ENCODE peak calls at places on chromosome 20, in ten cellular contexts. One of them, this sample, is unnamed.

GRCh38 chr20:49813305-49813974 is 812 bp downstream of the SLC9A8 start:
- DNase-seq in KG1: no peak
- DNase-seq in HTR-8/SVneo: no peak
- DNase-seq in AG08396: no peak
- DNase-seq in CD8-positive, alpha-beta T cell: no peak
- DNase-seq in effector CD4-positive, alpha-beta T cell: no peak
- DNase-seq in mesenchymal stem cell: no peak
- DNase-seq in choroid plexus epithelial cell: no peak
- DNase-seq in erythroblast: no peak
- DNase-seq in H4: no peak
- DNase-seq in this sample: no peak

GRCh38 chr20:34639755-34640222 is 37.1 kb downstream of the PIGU start:
- DNase-seq in KG1: no peak
- DNase-seq in HTR-8/SVneo: no peak
- DNase-seq in AG08396: no peak
- DNase-seq in CD8-positive, alpha-beta T cell: no peak
- DNase-seq in effector CD4-positive, alpha-beta T cell: no peak
- DNase-seq in mesenchymal stem cell: peak
- DNase-seq in choroid plexus epithelial cell: peak
- DNase-seq in erythroblast: no peak
- DNase-seq in H4: peak
- DNase-seq in this sample: peak

GRCh38 chr20:20037960-20038359 is 14.3 kb downstream of the CRNKL1 start:
- DNase-seq in KG1: no peak
- DNase-seq in HTR-8/SVneo: peak
- DNase-seq in AG08396: peak
- DNase-seq in CD8-positive, alpha-beta T cell: no peak
- DNase-seq in effector CD4-positive, alpha-beta T cell: no peak
- DNase-seq in mesenchymal stem cell: peak
- DNase-seq in choroid plexus epithelial cell: peak
- DNase-seq in erythroblast: no peak
- DNase-seq in H4: peak
- DNase-seq in this sample: no peak

GRCh38 chr20:49318430-49319203 is 40.8 kb upstream of the ZNFX1 start:
- DNase-seq in KG1: no peak
- DNase-seq in HTR-8/SVneo: no peak
- DNase-seq in AG08396: no peak
- DNase-seq in CD8-positive, alpha-beta T cell: no peak
- DNase-seq in effector CD4-positive, alpha-beta T cell: no peak
- DNase-seq in mesenchymal stem cell: no peak
- DNase-seq in choroid plexus epithelial cell: no peak
- DNase-seq in erythroblast: no peak
- DNase-seq in H4: no peak
- DNase-seq in this sample: no peak

GRCh38 chr20:40192529-40192928 is 496.5 kb downstream of the MAFB start:
- DNase-seq in KG1: no peak
- DNase-seq in HTR-8/SVneo: no peak
- DNase-seq in AG08396: no peak
- DNase-seq in CD8-positive, alpha-beta T cell: no peak
- DNase-seq in effector CD4-positive, alpha-beta T cell: no peak
- DNase-seq in mesenchymal stem cell: no peak
- DNase-seq in choroid plexus epithelial cell: no peak
- DNase-seq in erythroblast: no peak
- DNase-seq in H4: no peak
- DNase-seq in this sample: no peak

GRCh38 chr20:36367370-36367745 is 61.2 kb downstream of the DLGAP4 start:
- DNase-seq in KG1: no peak
- DNase-seq in HTR-8/SVneo: no peak
- DNase-seq in AG08396: no peak
- DNase-seq in CD8-positive, alpha-beta T cell: no peak
- DNase-seq in effector CD4-positive, alpha-beta T cell: no peak
- DNase-seq in mesenchymal stem cell: no peak
- DNase-seq in choroid plexus epithelial cell: no peak
- DNase-seq in erythroblast: no peak
- DNase-seq in H4: no peak
- DNase-seq in this sample: no peak

GRCh38 chr20:8796088-8796665 is 272.7 kb upstream of the PLCB4 start:
- DNase-seq in KG1: no peak
- DNase-seq in HTR-8/SVneo: no peak
- DNase-seq in AG08396: no peak
- DNase-seq in CD8-positive, alpha-beta T cell: no peak
- DNase-seq in effector CD4-positive, alpha-beta T cell: no peak
- DNase-seq in mesenchymal stem cell: no peak
- DNase-seq in choroid plexus epithelial cell: no peak
- DNase-seq in erythroblast: no peak
- DNase-seq in H4: no peak
- DNase-seq in this sample: peak

GRCh38 chr20:36865076-36865860 is 10.7 kb upstream of the TLDC2 start:
- DNase-seq in KG1: no peak
- DNase-seq in HTR-8/SVneo: no peak
- DNase-seq in AG08396: no peak
- DNase-seq in CD8-positive, alpha-beta T cell: no peak
- DNase-seq in effector CD4-positive, alpha-beta T cell: no peak
- DNase-seq in mesenchymal stem cell: no peak
- DNase-seq in choroid plexus epithelial cell: no peak
- DNase-seq in erythroblast: no peak
- DNase-seq in H4: no peak
- DNase-seq in this sample: no peak

GRCh38 chr20:45097485-45098095 is 3.3 kb downstream of the KCNS1 start:
- DNase-seq in KG1: no peak
- DNase-seq in HTR-8/SVneo: no peak
- DNase-seq in AG08396: no peak
- DNase-seq in CD8-positive, alpha-beta T cell: no peak
- DNase-seq in effector CD4-positive, alpha-beta T cell: no peak
- DNase-seq in mesenchymal stem cell: no peak
- DNase-seq in choroid plexus epithelial cell: peak
- DNase-seq in erythroblast: peak
- DNase-seq in H4: no peak
- DNase-seq in this sample: peak

GRCh38 chr20:1894471-1894950 is 696 bp upstream of the SIRPA start:
- DNase-seq in KG1: no peak
- DNase-seq in HTR-8/SVneo: peak
- DNase-seq in AG08396: peak
- DNase-seq in CD8-positive, alpha-beta T cell: no peak
- DNase-seq in effector CD4-positive, alpha-beta T cell: no peak
- DNase-seq in mesenchymal stem cell: peak
- DNase-seq in choroid plexus epithelial cell: peak
- DNase-seq in erythroblast: peak
- DNase-seq in H4: no peak
- DNase-seq in this sample: peak

GRCh38 chr20:23419995-23420901 is 1.0 kb downstream of the NAPB start:
- DNase-seq in KG1: no peak
- DNase-seq in HTR-8/SVneo: no peak
- DNase-seq in AG08396: peak
- DNase-seq in CD8-positive, alpha-beta T cell: peak
- DNase-seq in effector CD4-positive, alpha-beta T cell: peak
- DNase-seq in mesenchymal stem cell: peak
- DNase-seq in choroid plexus epithelial cell: peak
- DNase-seq in erythroblast: peak
- DNase-seq in H4: peak
- DNase-seq in this sample: peak

GRCh38 chr20:4067600-4068261 is 52.4 kb upstream of the RNF24 start:
- DNase-seq in KG1: no peak
- DNase-seq in HTR-8/SVneo: no peak
- DNase-seq in AG08396: peak
- DNase-seq in CD8-positive, alpha-beta T cell: no peak
- DNase-seq in effector CD4-positive, alpha-beta T cell: no peak
- DNase-seq in mesenchymal stem cell: peak
- DNase-seq in choroid plexus epithelial cell: peak
- DNase-seq in erythroblast: no peak
- DNase-seq in H4: no peak
- DNase-seq in this sample: no peak

GRCh38 chr20:56359212-56360132 is 698 bp downstream of the FAM210B start:
- DNase-seq in KG1: no peak
- DNase-seq in HTR-8/SVneo: peak
- DNase-seq in AG08396: peak
- DNase-seq in CD8-positive, alpha-beta T cell: no peak
- DNase-seq in effector CD4-positive, alpha-beta T cell: no peak
- DNase-seq in mesenchymal stem cell: peak
- DNase-seq in choroid plexus epithelial cell: peak
- DNase-seq in erythroblast: peak
- DNase-seq in H4: peak
- DNase-seq in this sample: peak

GRCh38 chr20:32589256-32589655 is 4.1 kb upstream of the NOL4L start:
- DNase-seq in KG1: no peak
- DNase-seq in HTR-8/SVneo: no peak
- DNase-seq in AG08396: peak
- DNase-seq in CD8-positive, alpha-beta T cell: no peak
- DNase-seq in effector CD4-positive, alpha-beta T cell: no peak
- DNase-seq in mesenchymal stem cell: no peak
- DNase-seq in choroid plexus epithelial cell: no peak
- DNase-seq in erythroblast: no peak
- DNase-seq in H4: no peak
- DNase-seq in this sample: no peak

GRCh38 chr20:47389867-47390347 is 33.4 kb upstream of the ZMYND8 start:
- DNase-seq in KG1: no peak
- DNase-seq in HTR-8/SVneo: no peak
- DNase-seq in AG08396: no peak
- DNase-seq in CD8-positive, alpha-beta T cell: no peak
- DNase-seq in effector CD4-positive, alpha-beta T cell: no peak
- DNase-seq in mesenchymal stem cell: peak
- DNase-seq in choroid plexus epithelial cell: peak
- DNase-seq in erythroblast: peak
- DNase-seq in H4: peak
- DNase-seq in this sample: no peak

GRCh38 chr20:4090756-4091331 is 75.5 kb upstream of the RNF24 start:
- DNase-seq in KG1: no peak
- DNase-seq in HTR-8/SVneo: peak
- DNase-seq in AG08396: peak
- DNase-seq in CD8-positive, alpha-beta T cell: no peak
- DNase-seq in effector CD4-positive, alpha-beta T cell: no peak
- DNase-seq in mesenchymal stem cell: peak
- DNase-seq in choroid plexus epithelial cell: peak
- DNase-seq in erythroblast: peak
- DNase-seq in H4: peak
- DNase-seq in this sample: peak

GRCh38 chr20:44911264-44911921 is 1.5 kb downstream of the PABPC1L start:
- DNase-seq in KG1: no peak
- DNase-seq in HTR-8/SVneo: peak
- DNase-seq in AG08396: peak
- DNase-seq in CD8-positive, alpha-beta T cell: peak
- DNase-seq in effector CD4-positive, alpha-beta T cell: no peak
- DNase-seq in mesenchymal stem cell: peak
- DNase-seq in choroid plexus epithelial cell: peak
- DNase-seq in erythroblast: peak
- DNase-seq in H4: peak
- DNase-seq in this sample: peak

GRCh38 chr20:31484001-31484400 is 8.9 kb downstream of the REM1 start:
- DNase-seq in KG1: no peak
- DNase-seq in HTR-8/SVneo: no peak
- DNase-seq in AG08396: no peak
- DNase-seq in CD8-positive, alpha-beta T cell: no peak
- DNase-seq in effector CD4-positive, alpha-beta T cell: no peak
- DNase-seq in mesenchymal stem cell: no peak
- DNase-seq in choroid plexus epithelial cell: peak
- DNase-seq in erythroblast: peak
- DNase-seq in H4: no peak
- DNase-seq in this sample: peak

GRCh38 chr20:53922901-53923314 is 147.5 kb downstream of the BCAS1 start:
- DNase-seq in KG1: no peak
- DNase-seq in HTR-8/SVneo: no peak
- DNase-seq in AG08396: no peak
- DNase-seq in CD8-positive, alpha-beta T cell: no peak
- DNase-seq in effector CD4-positive, alpha-beta T cell: no peak
- DNase-seq in mesenchymal stem cell: no peak
- DNase-seq in choroid plexus epithelial cell: no peak
- DNase-seq in erythroblast: no peak
- DNase-seq in H4: no peak
- DNase-seq in this sample: no peak

GRCh38 chr20:60095456-60095855 is 137.2 kb downstream of the CDH26 start:
- DNase-seq in KG1: no peak
- DNase-seq in HTR-8/SVneo: no peak
- DNase-seq in AG08396: no peak
- DNase-seq in CD8-positive, alpha-beta T cell: no peak
- DNase-seq in effector CD4-positive, alpha-beta T cell: no peak
- DNase-seq in mesenchymal stem cell: no peak
- DNase-seq in choroid plexus epithelial cell: peak
- DNase-seq in erythroblast: no peak
- DNase-seq in H4: no peak
- DNase-seq in this sample: no peak

GRCh38 chr20:43681468-43681942 is 14.6 kb downstream of the MYBL2 start:
- DNase-seq in KG1: no peak
- DNase-seq in HTR-8/SVneo: no peak
- DNase-seq in AG08396: no peak
- DNase-seq in CD8-positive, alpha-beta T cell: no peak
- DNase-seq in effector CD4-positive, alpha-beta T cell: no peak
- DNase-seq in mesenchymal stem cell: peak
- DNase-seq in choroid plexus epithelial cell: no peak
- DNase-seq in erythroblast: no peak
- DNase-seq in H4: no peak
- DNase-seq in this sample: no peak

GRCh38 chr20:44056010-44056698 is 130.8 kb downstream of the JPH2 start:
- DNase-seq in KG1: no peak
- DNase-seq in HTR-8/SVneo: peak
- DNase-seq in AG08396: no peak
- DNase-seq in CD8-positive, alpha-beta T cell: peak
- DNase-seq in effector CD4-positive, alpha-beta T cell: peak
- DNase-seq in mesenchymal stem cell: peak
- DNase-seq in choroid plexus epithelial cell: peak
- DNase-seq in erythroblast: no peak
- DNase-seq in H4: peak
- DNase-seq in this sample: peak

GRCh38 chr20:61803416-61803902 is 262.2 kb downstream of the TAF4 start:
- DNase-seq in KG1: no peak
- DNase-seq in HTR-8/SVneo: no peak
- DNase-seq in AG08396: peak
- DNase-seq in CD8-positive, alpha-beta T cell: no peak
- DNase-seq in effector CD4-positive, alpha-beta T cell: no peak
- DNase-seq in mesenchymal stem cell: peak
- DNase-seq in choroid plexus epithelial cell: no peak
- DNase-seq in erythroblast: no peak
- DNase-seq in H4: no peak
- DNase-seq in this sample: no peak

This sample was measured in lung microvascular endothelial cell.